ENCODE peak calls at places on chromosome 1, in six cellular contexts. Y, C, D, W, Z and V are unnamed samples.

GRCh38 chr1:25343872-25344271 is 5.7 kb downstream of the TMEM50A start:
- DNase-seq in Y (peak; percentile 87), C (no peak), D (peak; percentile 87), W (no peak), Z (no peak), V (peak; percentile 70)

GRCh38 chr1:160436975-160437374 is 36.6 kb downstream of the VANGL2 start:
- DNase-seq in Y (no peak), C (peak; percentile 16), D (no peak), W (no peak), Z (no peak), V (no peak)

GRCh38 chr1:230109871-230110667 is 43.0 kb downstream of the GALNT2 start:
- DNase-seq in Y (no peak), C (peak; percentile 99), D (no peak), W (no peak), Z (no peak), V (no peak)

GRCh38 chr1:100308777-100309176 is 42.8 kb downstream of the RTCA start:
- DNase-seq in Y (peak; percentile 23), C (no peak), D (peak; percentile 18), W (no peak), Z (no peak), V (no peak)

GRCh38 chr1:6859415-6860343 is 74.4 kb downstream of the CAMTA1 start:
- DNase-seq in Y (peak; percentile 95), C (no peak), D (peak; percentile 96), W (no peak), Z (no peak), V (peak; percentile 92)

GRCh38 chr1:211579434-211580302 is 707 bp upstream of the SLC30A1 start:
- DNase-seq in Y (no peak), C (peak; percentile 96), D (peak; percentile 32), W (peak; percentile 93), Z (peak; percentile 76), V (no peak)

GRCh38 chr1:233603366-233603927 is 10.5 kb upstream of the KCNK1 start:
- DNase-seq in Y (no peak), C (no peak), D (no peak), W (no peak), Z (no peak), V (peak; percentile 23)

GRCh38 chr1:6580588-6581270 is 935 bp downstream of the ZBTB48 start:
- DNase-seq in Y (no peak), C (no peak), D (no peak), W (no peak), Z (no peak), V (no peak)

GRCh38 chr1:168553680-168554553 is 10.1 kb upstream of the XCL2 start:
- DNase-seq in Y (no peak), C (no peak), D (no peak), W (no peak), Z (no peak), V (no peak)

DNA sequence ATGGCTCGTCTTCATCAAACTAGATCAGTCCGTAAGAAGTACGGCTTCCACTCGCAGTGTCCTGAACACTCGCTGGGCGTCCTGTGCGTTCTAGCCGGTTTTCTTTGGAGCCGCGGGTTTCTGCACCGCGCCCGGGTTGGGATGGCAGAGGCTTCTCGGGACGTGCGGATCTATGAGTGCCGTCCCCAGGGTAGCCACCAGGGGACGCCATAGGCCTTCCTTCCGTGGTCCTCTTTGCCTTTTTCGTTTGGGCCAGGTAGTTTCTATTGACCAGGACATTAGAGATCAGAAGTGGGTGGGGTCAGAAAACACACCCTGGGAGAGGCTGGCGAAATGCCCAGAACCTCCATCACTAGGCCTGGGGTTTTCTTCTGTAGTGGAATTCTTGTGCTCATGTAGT is 273.8 kb downstream of the FAM72C start:
- DNase-seq in Y (no peak), C (peak; percentile 50), D (no peak), W (no peak), Z (no peak), V (no peak)
- TF ChIP-seq CTCF in Y (peak; percentile 52), C (peak; percentile 69), D (peak; percentile 75), W (peak; percentile 96), Z (peak; percentile 15), V (peak; percentile 64)

DNA sequence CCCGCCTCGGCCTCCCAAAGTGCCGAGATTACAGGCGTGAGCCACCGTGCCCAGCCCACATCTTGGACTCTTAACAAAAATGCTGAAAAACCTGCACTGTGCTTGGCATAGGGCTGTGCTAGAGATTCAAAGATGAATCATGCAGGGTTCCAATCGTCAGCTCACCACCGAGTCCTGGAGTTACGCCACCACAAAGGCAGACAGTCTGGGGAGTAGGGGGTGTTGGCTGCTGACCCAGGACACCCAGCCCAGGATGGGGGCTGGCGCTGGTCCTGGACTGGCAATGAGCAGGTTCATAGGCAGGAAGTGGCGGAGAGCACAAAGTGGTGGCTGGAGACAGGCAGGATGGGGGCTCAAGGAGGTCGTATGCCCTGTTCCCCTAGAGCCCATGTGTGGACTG is 16.0 kb downstream of the PSRC1 start:
- DNase-seq in Y (peak; percentile 84), C (no peak), D (no peak), W (no peak), Z (no peak), V (no peak)
- TF ChIP-seq CTCF in Y (no peak), C (no peak), D (no peak), W (no peak), Z (no peak), V (no peak)

GRCh38 chr1:227895828-227896685 is 51.7 kb downstream of the WNT9A start:
- DNase-seq in Y (no peak), C (no peak), D (no peak), W (peak; percentile 74), Z (peak; percentile 47), V (no peak)

GRCh38 chr1:227898502-227899140 is 49.1 kb downstream of the WNT9A start:
- DNase-seq in Y (no peak), C (no peak), D (no peak), W (no peak), Z (peak; percentile 52), V (no peak)

GRCh38 chr1:227894831-227895451 is 52.8 kb downstream of the WNT9A start:
- DNase-seq in Y (no peak), C (no peak), D (no peak), W (no peak), Z (peak; percentile 32), V (no peak)

GRCh38 chr1:227897704-227898438 is 49.9 kb downstream of the WNT9A start:
- DNase-seq in Y (no peak), C (no peak), D (no peak), W (no peak), Z (no peak), V (no peak)

GRCh38 chr1:227896710-227897655 is 50.7 kb downstream of the WNT9A start:
- DNase-seq in Y (no peak), C (no peak), D (no peak), W (no peak), Z (peak; percentile 42), V (no peak)
- TF ChIP-seq CTCF in Y (no peak), C (no peak), D (no peak), W (no peak), Z (no peak), V (no peak)

DNA sequence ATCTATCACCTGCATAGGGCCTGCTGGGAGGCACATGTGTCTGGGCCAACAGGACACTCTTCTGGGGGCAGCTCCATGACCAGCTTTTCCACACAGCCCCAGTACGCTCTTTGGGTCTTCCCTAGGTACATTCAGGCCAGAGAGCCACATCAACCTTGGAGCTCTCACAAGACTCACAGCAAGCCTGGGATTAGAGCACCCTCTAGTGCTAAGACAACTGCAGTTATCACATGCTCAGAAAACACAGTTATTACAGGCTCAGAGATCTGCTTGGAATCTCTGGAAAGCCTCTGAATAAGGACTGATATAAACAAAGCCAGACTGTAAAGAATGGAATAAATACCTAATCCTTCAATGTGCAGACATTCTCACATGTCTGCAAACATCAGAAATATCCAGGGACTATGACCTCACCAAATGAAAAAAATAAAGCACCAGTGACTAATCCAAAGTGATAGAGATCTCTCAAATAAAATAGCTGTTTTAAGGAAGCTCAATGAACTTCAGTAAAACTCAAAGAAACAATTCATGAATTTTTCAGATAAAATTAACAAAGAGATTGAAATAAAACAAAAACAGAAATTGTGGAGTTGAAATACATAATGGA is 563.9 kb upstream of the NR5A2 start:
- DNase-seq in Y (peak; percentile 64), C (peak; percentile 65), D (peak; percentile 73), W (peak; percentile 22), Z (no peak), V (peak; percentile 22)
- TF ChIP-seq CTCF in Y (peak; percentile 60), C (peak; percentile 87), D (peak; percentile 83), W (peak; percentile 77), Z (no peak), V (peak; percentile 65)

DNA sequence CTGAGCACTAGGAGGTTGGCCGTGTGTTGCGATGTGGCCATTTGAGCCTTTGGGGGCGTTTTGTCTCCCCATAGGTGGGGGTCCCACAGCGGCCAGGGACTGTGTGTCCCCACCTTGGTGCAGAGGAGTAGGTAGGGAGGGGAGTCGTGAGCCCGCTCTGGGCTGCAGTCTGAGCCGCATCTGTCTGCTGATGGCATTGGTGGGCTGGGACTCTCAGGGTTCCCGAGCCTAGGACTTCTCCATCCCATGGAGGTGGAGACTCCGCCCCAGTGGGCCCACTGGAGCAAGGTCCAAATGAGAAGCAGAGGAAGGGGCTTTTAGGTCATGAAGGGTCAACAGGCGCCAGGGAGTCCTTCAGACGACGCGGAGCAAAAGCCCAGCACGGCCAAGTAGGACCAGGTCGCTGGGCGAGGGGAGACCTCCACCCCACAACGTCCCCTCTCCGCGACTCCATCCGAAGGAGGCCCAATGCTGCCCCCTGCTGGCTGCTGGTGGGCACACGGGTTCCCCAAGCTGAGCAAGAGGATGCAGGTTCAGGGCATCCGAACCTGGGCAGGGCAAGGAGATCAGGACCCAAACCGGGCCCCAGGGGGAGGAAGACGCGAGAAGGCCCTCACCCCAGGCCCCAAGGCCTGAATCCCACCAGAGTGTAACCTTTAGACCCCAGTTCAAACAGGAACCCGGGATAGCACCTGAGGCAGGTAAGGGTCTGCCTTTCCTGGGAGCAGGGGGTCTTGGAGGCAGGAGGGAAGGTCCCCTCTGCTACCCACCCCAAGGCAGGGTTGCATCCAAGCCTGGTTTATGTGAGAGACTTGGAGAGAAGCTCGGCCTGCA is 14.9 kb downstream of the TTC34 start:
- DNase-seq in Y (no peak), C (peak; percentile 45), D (no peak), W (no peak), Z (no peak), V (no peak)
- TF ChIP-seq CTCF in Y (no peak), C (peak; percentile 77), D (peak; percentile 52), W (no peak), Z (peak; percentile 52), V (peak; percentile 21)